ENCODE peak calls at places on chromosomes 16 and 17, in six cellular contexts. L is psoas muscle, W is colonic mucosa, N is lung, T is astrocyte of the spinal cord, K is tibial artery. H is an unnamed sample.

GRCh38 chr17:32926183-32926582 is 1.8 kb upstream of the TMEM98 start:
- DNase-seq in L (no peak), W (peak), N (no peak), T (no peak), K (no peak), H (no peak)

GRCh38 chr17:81685108-81685507 is 1.3 kb downstream of the HGS start:
- DNase-seq in L (no peak), W (no peak), N (no peak), T (peak), K (no peak), H (no peak)

GRCh38 chr16:89050119-89050867 is 43.4 kb upstream of the ACSF3 start:
- DNase-seq in L (peak), W (no peak), N (no peak), T (no peak), K (no peak), H (no peak)

GRCh38 chr17:21287703-21288449 is 3.4 kb downstream of the MAP2K3 start:
- DNase-seq in L (peak), W (peak), N (peak), T (peak), K (peak), H (peak)

GRCh38 chr16:68100504-68100903 is 15.3 kb downstream of the NFATC3 start:
- DNase-seq in L (no peak), W (no peak), N (no peak), T (no peak), K (no peak), H (no peak)

GRCh38 chr16:88456356-88457292 is 3.5 kb downstream of the ZFPM1 start:
- DNase-seq in L (no peak), W (no peak), N (no peak), T (no peak), K (no peak), H (no peak)

GRCh38 chr17:36197389-36197708 is 791 bp upstream of the CCL3L1 start:
- DNase-seq in L (no peak), W (no peak), N (no peak), T (no peak), K (no peak), H (no peak)

GRCh38 chr17:37273419-37274051 is 102.2 kb upstream of the C17orf78 start:
- DNase-seq in L (no peak), W (no peak), N (no peak), T (peak), K (no peak), H (no peak)

GRCh38 chr16:49969356-49970030 is 55.5 kb upstream of the CNEP1R1 start:
- DNase-seq in L (no peak), W (no peak), N (no peak), T (peak), K (no peak), H (no peak)

GRCh38 chr17:8073627-8074485 is 13.7 kb downstream of the ALOX12B start:
- DNase-seq in L (peak), W (peak), N (peak), T (peak), K (no peak), H (no peak)

GRCh38 chr16:17194190-17194780 is 276.5 kb downstream of the XYLT1 start:
- DNase-seq in L (peak), W (peak), N (peak), T (peak), K (peak), H (no peak)

DNA sequence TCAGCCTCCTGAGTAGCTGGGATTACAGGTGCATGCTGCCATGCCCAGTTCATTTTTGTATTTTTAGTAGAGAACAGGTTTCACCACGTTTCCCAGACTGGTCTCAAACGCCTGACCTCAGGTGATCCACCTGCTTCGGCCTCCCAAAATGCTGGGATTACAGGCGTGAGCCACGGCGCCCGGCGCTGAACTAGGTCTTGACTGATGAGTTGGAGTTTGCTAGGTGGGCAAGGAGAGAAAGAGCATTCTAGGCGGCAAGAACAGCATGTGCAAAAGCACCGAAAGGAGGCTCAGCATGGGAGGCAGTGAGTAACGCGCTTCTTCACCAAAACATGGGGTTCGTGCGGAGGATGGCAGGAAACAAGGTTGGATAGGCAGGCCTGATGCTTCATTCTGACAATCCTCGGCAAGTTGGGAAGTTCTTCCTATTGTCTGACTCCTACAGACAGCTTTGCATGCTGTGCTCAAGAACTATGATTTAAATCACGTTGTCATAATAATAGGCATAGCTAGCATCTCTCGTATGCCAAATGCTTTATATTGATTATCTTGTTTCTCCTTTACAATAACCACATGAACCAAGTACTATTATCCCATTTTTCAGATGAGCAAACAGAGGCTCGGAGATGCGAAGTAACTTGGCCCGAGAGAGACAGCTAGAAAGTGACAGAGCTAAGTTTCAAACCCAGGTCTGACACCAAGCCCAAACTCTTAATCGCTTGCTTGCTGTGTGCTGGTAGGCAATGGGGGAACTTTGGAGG is 26.5 kb downstream of the NEUROD2 start:
- DNase-seq in L (no peak), W (no peak), N (no peak), T (no peak), K (no peak), H (no peak)
- H3K4me3 ChIP-seq in L (no peak), W (no peak), N (no peak), T (no peak), K (no peak), H (no peak)

DNA sequence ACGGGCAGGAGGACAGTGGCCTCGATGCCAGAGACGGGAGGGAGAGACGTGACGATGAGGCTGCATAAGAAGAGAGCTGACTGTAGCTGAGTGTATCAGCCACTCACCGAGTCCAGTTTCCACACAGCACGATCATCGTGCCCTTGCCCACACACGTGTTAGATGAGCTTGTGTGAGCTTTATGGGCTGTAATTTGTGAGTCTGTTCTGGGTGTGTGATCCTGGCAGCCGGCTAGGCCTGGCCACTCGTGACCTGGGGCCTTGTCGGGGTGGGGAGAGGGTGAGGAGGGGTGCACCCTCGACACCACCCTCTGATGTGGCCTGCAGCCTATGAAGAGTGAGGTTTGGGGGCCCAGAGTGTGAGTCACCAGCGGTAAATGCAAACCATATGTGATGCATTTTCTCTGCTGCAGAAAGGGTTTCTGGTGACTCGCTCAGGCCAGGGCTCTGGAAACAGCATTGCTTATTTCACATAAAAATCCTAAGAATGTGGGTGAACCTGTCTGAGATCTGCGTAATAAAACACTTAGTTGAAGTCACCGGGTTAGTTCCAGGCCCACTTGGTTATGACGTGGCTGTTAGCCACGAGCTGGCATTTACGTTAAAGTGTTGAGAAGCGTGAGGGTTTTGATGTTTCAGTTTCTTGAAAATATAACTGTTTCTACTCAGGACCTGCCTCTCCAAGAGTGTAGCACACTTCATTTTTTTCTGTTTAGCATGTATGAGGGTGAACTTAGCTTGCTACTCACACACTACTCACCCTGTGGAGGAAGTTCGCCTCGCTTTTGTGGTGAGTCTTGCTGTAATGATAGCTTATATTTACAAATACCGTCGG is 4.2 kb downstream of the METRNL start:
- DNase-seq in L (peak), W (peak), N (no peak), T (peak), K (peak), H (no peak)
- H3K4me3 ChIP-seq in L (peak), W (no peak), N (no peak), T (no peak), K (peak), H (peak)

GRCh38 chr17:10683853-10684252 is 13.5 kb downstream of the SCO1 start:
- DNase-seq in L (no peak), W (no peak), N (no peak), T (no peak), K (no peak), H (no peak)
- H3K4me3 ChIP-seq in L (no peak), W (no peak), N (no peak), T (no peak), K (no peak), H (no peak)

DNA sequence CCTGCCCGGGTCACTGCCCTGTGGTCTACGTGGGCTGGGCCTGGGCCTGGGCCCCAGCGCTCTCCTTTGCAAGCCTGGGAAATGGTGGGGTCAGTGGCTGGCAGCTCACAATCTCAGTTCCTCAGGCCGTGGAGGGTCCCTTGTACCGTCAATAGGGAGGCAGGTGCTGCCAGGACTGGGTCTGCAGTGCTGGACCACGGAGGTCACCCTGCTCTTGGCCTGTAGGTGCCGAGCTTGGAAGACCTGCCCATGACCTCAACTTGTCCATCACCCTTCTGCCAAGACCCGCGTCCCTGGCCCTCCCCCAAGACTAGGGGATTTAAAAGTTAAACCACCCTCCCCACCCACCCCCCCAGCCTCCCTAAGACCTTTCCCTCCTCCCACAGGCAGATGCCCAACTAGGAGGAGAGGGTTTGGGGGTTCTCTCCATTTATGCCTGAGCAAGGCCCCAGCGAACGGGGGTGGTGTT is 2.5 kb downstream of the TBX2 start:
- DNase-seq in L (no peak), W (no peak), N (no peak), T (no peak), K (no peak), H (no peak)
- H3K4me3 ChIP-seq in L (peak), W (peak), N (peak), T (peak), K (peak), H (peak)